ENCODE peak calls at places on chromosomes 2 and 18, in ten cellular contexts. One of them, this sample, is unnamed.

GRCh38 chr18:72742002-72742401 is 125.8 kb downstream of the NETO1 start:
- DNase-seq in cardiac septum: no peak
- DNase-seq in NCI-H748 treated with DMSO at 0.1 percent for 48 hours: no peak
- DNase-seq in left kidney: no peak
- DNase-seq in Kasumi-1: no peak
- DNase-seq in psoas muscle: no peak
- DNase-seq in ecto neural progenitor cell: no peak
- DNase-seq in activated CD4-positive, alpha-beta T cell treated with anti-CD3 and anti-CD28 coated beads for 24 hours: no peak
- DNase-seq in activated naive CD4-positive, alpha-beta T cell: no peak
- DNase-seq in neuronal stem cell: no peak
- DNase-seq in this sample: no peak

GRCh38 chr2:202064206-202064880 is 8.7 kb upstream of the KIAA2012 start:
- DNase-seq in cardiac septum: no peak
- DNase-seq in NCI-H748 treated with DMSO at 0.1 percent for 48 hours: no peak
- DNase-seq in left kidney: peak
- DNase-seq in Kasumi-1: no peak
- DNase-seq in psoas muscle: no peak
- DNase-seq in ecto neural progenitor cell: peak
- DNase-seq in activated CD4-positive, alpha-beta T cell treated with anti-CD3 and anti-CD28 coated beads for 24 hours: no peak
- DNase-seq in activated naive CD4-positive, alpha-beta T cell: no peak
- DNase-seq in neuronal stem cell: peak
- DNase-seq in this sample: no peak

GRCh38 chr2:240259924-240260529 is 119.6 kb upstream of the OTOS start:
- DNase-seq in cardiac septum: peak
- DNase-seq in NCI-H748 treated with DMSO at 0.1 percent for 48 hours: no peak
- DNase-seq in left kidney: no peak
- DNase-seq in Kasumi-1: no peak
- DNase-seq in psoas muscle: peak
- DNase-seq in ecto neural progenitor cell: no peak
- DNase-seq in activated CD4-positive, alpha-beta T cell treated with anti-CD3 and anti-CD28 coated beads for 24 hours: no peak
- DNase-seq in activated naive CD4-positive, alpha-beta T cell: no peak
- DNase-seq in neuronal stem cell: no peak
- DNase-seq in this sample: no peak

GRCh38 chr18:58091099-58091611 is 47.1 kb downstream of the NEDD4L start:
- DNase-seq in cardiac septum: no peak
- DNase-seq in NCI-H748 treated with DMSO at 0.1 percent for 48 hours: no peak
- DNase-seq in left kidney: no peak
- DNase-seq in Kasumi-1: no peak
- DNase-seq in psoas muscle: no peak
- DNase-seq in ecto neural progenitor cell: no peak
- DNase-seq in activated CD4-positive, alpha-beta T cell treated with anti-CD3 and anti-CD28 coated beads for 24 hours: no peak
- DNase-seq in activated naive CD4-positive, alpha-beta T cell: no peak
- DNase-seq in neuronal stem cell: no peak
- DNase-seq in this sample: no peak

GRCh38 chr18:24414349-24415003 is 12.0 kb upstream of the IMPACT start:
- DNase-seq in cardiac septum: no peak
- DNase-seq in NCI-H748 treated with DMSO at 0.1 percent for 48 hours: no peak
- DNase-seq in left kidney: no peak
- DNase-seq in Kasumi-1: no peak
- DNase-seq in psoas muscle: no peak
- DNase-seq in ecto neural progenitor cell: no peak
- DNase-seq in activated CD4-positive, alpha-beta T cell treated with anti-CD3 and anti-CD28 coated beads for 24 hours: no peak
- DNase-seq in activated naive CD4-positive, alpha-beta T cell: no peak
- DNase-seq in neuronal stem cell: no peak
- DNase-seq in this sample: no peak

GRCh38 chr18:61605376-61606067 is 272.3 kb downstream of the CDH20 start:
- DNase-seq in cardiac septum: no peak
- DNase-seq in NCI-H748 treated with DMSO at 0.1 percent for 48 hours: no peak
- DNase-seq in left kidney: peak
- DNase-seq in Kasumi-1: no peak
- DNase-seq in psoas muscle: no peak
- DNase-seq in ecto neural progenitor cell: no peak
- DNase-seq in activated CD4-positive, alpha-beta T cell treated with anti-CD3 and anti-CD28 coated beads for 24 hours: no peak
- DNase-seq in activated naive CD4-positive, alpha-beta T cell: no peak
- DNase-seq in neuronal stem cell: no peak
- DNase-seq in this sample: no peak

GRCh38 chr2:114714316-114714715 is 271.9 kb downstream of the DPP10 start:
- DNase-seq in cardiac septum: no peak
- DNase-seq in NCI-H748 treated with DMSO at 0.1 percent for 48 hours: peak
- DNase-seq in left kidney: no peak
- DNase-seq in Kasumi-1: no peak
- DNase-seq in psoas muscle: no peak
- DNase-seq in ecto neural progenitor cell: no peak
- DNase-seq in activated CD4-positive, alpha-beta T cell treated with anti-CD3 and anti-CD28 coated beads for 24 hours: no peak
- DNase-seq in activated naive CD4-positive, alpha-beta T cell: no peak
- DNase-seq in neuronal stem cell: peak
- DNase-seq in this sample: no peak

GRCh38 chr2:143802871-143803650 is 673.8 kb downstream of the ARHGAP15 start:
- DNase-seq in cardiac septum: no peak
- DNase-seq in NCI-H748 treated with DMSO at 0.1 percent for 48 hours: no peak
- DNase-seq in left kidney: no peak
- DNase-seq in Kasumi-1: no peak
- DNase-seq in psoas muscle: no peak
- DNase-seq in ecto neural progenitor cell: no peak
- DNase-seq in activated CD4-positive, alpha-beta T cell treated with anti-CD3 and anti-CD28 coated beads for 24 hours: no peak
- DNase-seq in activated naive CD4-positive, alpha-beta T cell: no peak
- DNase-seq in neuronal stem cell: no peak
- DNase-seq in this sample: no peak

GRCh38 chr2:230684222-230685164 is 28.1 kb upstream of the CAB39 start:
- DNase-seq in cardiac septum: peak
- DNase-seq in NCI-H748 treated with DMSO at 0.1 percent for 48 hours: no peak
- DNase-seq in left kidney: peak
- DNase-seq in Kasumi-1: no peak
- DNase-seq in psoas muscle: no peak
- DNase-seq in ecto neural progenitor cell: no peak
- DNase-seq in activated CD4-positive, alpha-beta T cell treated with anti-CD3 and anti-CD28 coated beads for 24 hours: no peak
- DNase-seq in activated naive CD4-positive, alpha-beta T cell: no peak
- DNase-seq in neuronal stem cell: no peak
- DNase-seq in this sample: no peak

GRCh38 chr2:241593271-241593670 is 34.7 kb downstream of the BOK start:
- DNase-seq in cardiac septum: no peak
- DNase-seq in NCI-H748 treated with DMSO at 0.1 percent for 48 hours: no peak
- DNase-seq in left kidney: no peak
- DNase-seq in Kasumi-1: no peak
- DNase-seq in psoas muscle: no peak
- DNase-seq in ecto neural progenitor cell: no peak
- DNase-seq in activated CD4-positive, alpha-beta T cell treated with anti-CD3 and anti-CD28 coated beads for 24 hours: no peak
- DNase-seq in activated naive CD4-positive, alpha-beta T cell: no peak
- DNase-seq in neuronal stem cell: no peak
- DNase-seq in this sample: no peak

GRCh38 chr2:98013407-98014042 is 17.8 kb upstream of the TMEM131 start:
- DNase-seq in cardiac septum: no peak
- DNase-seq in NCI-H748 treated with DMSO at 0.1 percent for 48 hours: no peak
- DNase-seq in left kidney: no peak
- DNase-seq in Kasumi-1: no peak
- DNase-seq in psoas muscle: no peak
- DNase-seq in ecto neural progenitor cell: no peak
- DNase-seq in activated CD4-positive, alpha-beta T cell treated with anti-CD3 and anti-CD28 coated beads for 24 hours: no peak
- DNase-seq in activated naive CD4-positive, alpha-beta T cell: no peak
- DNase-seq in neuronal stem cell: no peak
- DNase-seq in this sample: no peak

GRCh38 chr18:67517224-67517765 is 775 bp upstream of the DSEL start:
- DNase-seq in cardiac septum: no peak
- DNase-seq in NCI-H748 treated with DMSO at 0.1 percent for 48 hours: peak
- DNase-seq in left kidney: peak
- DNase-seq in Kasumi-1: peak
- DNase-seq in psoas muscle: peak
- DNase-seq in ecto neural progenitor cell: no peak
- DNase-seq in activated CD4-positive, alpha-beta T cell treated with anti-CD3 and anti-CD28 coated beads for 24 hours: no peak
- DNase-seq in activated naive CD4-positive, alpha-beta T cell: no peak
- DNase-seq in neuronal stem cell: no peak
- DNase-seq in this sample: no peak

GRCh38 chr2:12619975-12620374 is 96.8 kb upstream of the TRIB2 start:
- DNase-seq in cardiac septum: no peak
- DNase-seq in NCI-H748 treated with DMSO at 0.1 percent for 48 hours: no peak
- DNase-seq in left kidney: no peak
- DNase-seq in Kasumi-1: no peak
- DNase-seq in psoas muscle: peak
- DNase-seq in ecto neural progenitor cell: no peak
- DNase-seq in activated CD4-positive, alpha-beta T cell treated with anti-CD3 and anti-CD28 coated beads for 24 hours: no peak
- DNase-seq in activated naive CD4-positive, alpha-beta T cell: no peak
- DNase-seq in neuronal stem cell: no peak
- DNase-seq in this sample: no peak

GRCh38 chr2:160245614-160246156 is 45.6 kb upstream of the ITGB6 start:
- DNase-seq in cardiac septum: no peak
- DNase-seq in NCI-H748 treated with DMSO at 0.1 percent for 48 hours: no peak
- DNase-seq in left kidney: peak
- DNase-seq in Kasumi-1: no peak
- DNase-seq in psoas muscle: no peak
- DNase-seq in ecto neural progenitor cell: no peak
- DNase-seq in activated CD4-positive, alpha-beta T cell treated with anti-CD3 and anti-CD28 coated beads for 24 hours: no peak
- DNase-seq in activated naive CD4-positive, alpha-beta T cell: no peak
- DNase-seq in neuronal stem cell: no peak
- DNase-seq in this sample: no peak

GRCh38 chr2:46065152-46065551 is 232.1 kb upstream of the EPAS1 start:
- DNase-seq in cardiac septum: no peak
- DNase-seq in NCI-H748 treated with DMSO at 0.1 percent for 48 hours: no peak
- DNase-seq in left kidney: no peak
- DNase-seq in Kasumi-1: no peak
- DNase-seq in psoas muscle: no peak
- DNase-seq in ecto neural progenitor cell: no peak
- DNase-seq in activated CD4-positive, alpha-beta T cell treated with anti-CD3 and anti-CD28 coated beads for 24 hours: no peak
- DNase-seq in activated naive CD4-positive, alpha-beta T cell: no peak
- DNase-seq in neuronal stem cell: no peak
- DNase-seq in this sample: no peak

GRCh38 chr2:171141320-171141719 is 19.4 kb downstream of the TLK1 start:
- DNase-seq in cardiac septum: no peak
- DNase-seq in NCI-H748 treated with DMSO at 0.1 percent for 48 hours: no peak
- DNase-seq in left kidney: no peak
- DNase-seq in Kasumi-1: peak
- DNase-seq in psoas muscle: no peak
- DNase-seq in ecto neural progenitor cell: no peak
- DNase-seq in activated CD4-positive, alpha-beta T cell treated with anti-CD3 and anti-CD28 coated beads for 24 hours: no peak
- DNase-seq in activated naive CD4-positive, alpha-beta T cell: no peak
- DNase-seq in neuronal stem cell: no peak
- DNase-seq in this sample: no peak

GRCh38 chr2:70089220-70089945 is 2.1 kb downstream of the PCBP1 start:
- DNase-seq in cardiac septum: no peak
- DNase-seq in NCI-H748 treated with DMSO at 0.1 percent for 48 hours: no peak
- DNase-seq in left kidney: peak
- DNase-seq in Kasumi-1: no peak
- DNase-seq in psoas muscle: peak
- DNase-seq in ecto neural progenitor cell: peak
- DNase-seq in activated CD4-positive, alpha-beta T cell treated with anti-CD3 and anti-CD28 coated beads for 24 hours: no peak
- DNase-seq in activated naive CD4-positive, alpha-beta T cell: no peak
- DNase-seq in neuronal stem cell: no peak
- DNase-seq in this sample: no peak

GRCh38 chr2:55113976-55114564 is 63.8 kb upstream of the RTN4 start:
- DNase-seq in cardiac septum: no peak
- DNase-seq in NCI-H748 treated with DMSO at 0.1 percent for 48 hours: no peak
- DNase-seq in left kidney: no peak
- DNase-seq in Kasumi-1: no peak
- DNase-seq in psoas muscle: no peak
- DNase-seq in ecto neural progenitor cell: no peak
- DNase-seq in activated CD4-positive, alpha-beta T cell treated with anti-CD3 and anti-CD28 coated beads for 24 hours: no peak
- DNase-seq in activated naive CD4-positive, alpha-beta T cell: no peak
- DNase-seq in neuronal stem cell: no peak
- DNase-seq in this sample: no peak

GRCh38 chr18:23226930-23227728 is 91.8 kb downstream of the CABLES1 start:
- DNase-seq in cardiac septum: no peak
- DNase-seq in NCI-H748 treated with DMSO at 0.1 percent for 48 hours: no peak
- DNase-seq in left kidney: no peak
- DNase-seq in Kasumi-1: no peak
- DNase-seq in psoas muscle: peak
- DNase-seq in ecto neural progenitor cell: no peak
- DNase-seq in activated CD4-positive, alpha-beta T cell treated with anti-CD3 and anti-CD28 coated beads for 24 hours: no peak
- DNase-seq in activated naive CD4-positive, alpha-beta T cell: no peak
- DNase-seq in neuronal stem cell: no peak
- DNase-seq in this sample: no peak

GRCh38 chr2:71793965-71794364 is 340.6 kb downstream of the DYSF start:
- DNase-seq in cardiac septum: peak
- DNase-seq in NCI-H748 treated with DMSO at 0.1 percent for 48 hours: no peak
- DNase-seq in left kidney: no peak
- DNase-seq in Kasumi-1: no peak
- DNase-seq in psoas muscle: no peak
- DNase-seq in ecto neural progenitor cell: no peak
- DNase-seq in activated CD4-positive, alpha-beta T cell treated with anti-CD3 and anti-CD28 coated beads for 24 hours: no peak
- DNase-seq in activated naive CD4-positive, alpha-beta T cell: no peak
- DNase-seq in neuronal stem cell: no peak
- DNase-seq in this sample: no peak

GRCh38 chr2:95052301-95052700 is 26.8 kb downstream of the MAL start:
- DNase-seq in cardiac septum: peak
- DNase-seq in NCI-H748 treated with DMSO at 0.1 percent for 48 hours: no peak
- DNase-seq in left kidney: peak
- DNase-seq in Kasumi-1: no peak
- DNase-seq in psoas muscle: no peak
- DNase-seq in ecto neural progenitor cell: no peak
- DNase-seq in activated CD4-positive, alpha-beta T cell treated with anti-CD3 and anti-CD28 coated beads for 24 hours: no peak
- DNase-seq in activated naive CD4-positive, alpha-beta T cell: no peak
- DNase-seq in neuronal stem cell: no peak
- DNase-seq in this sample: no peak

GRCh38 chr2:226446406-226447001 is 353.1 kb downstream of the IRS1 start:
- DNase-seq in cardiac septum: no peak
- DNase-seq in NCI-H748 treated with DMSO at 0.1 percent for 48 hours: no peak
- DNase-seq in left kidney: peak
- DNase-seq in Kasumi-1: no peak
- DNase-seq in psoas muscle: no peak
- DNase-seq in ecto neural progenitor cell: no peak
- DNase-seq in activated CD4-positive, alpha-beta T cell treated with anti-CD3 and anti-CD28 coated beads for 24 hours: no peak
- DNase-seq in activated naive CD4-positive, alpha-beta T cell: no peak
- DNase-seq in neuronal stem cell: no peak
- DNase-seq in this sample: no peak

GRCh38 chr2:238092486-238093035 is 7.6 kb upstream of the ESPNL start:
- DNase-seq in cardiac septum: no peak
- DNase-seq in NCI-H748 treated with DMSO at 0.1 percent for 48 hours: no peak
- DNase-seq in left kidney: no peak
- DNase-seq in Kasumi-1: no peak
- DNase-seq in psoas muscle: no peak
- DNase-seq in ecto neural progenitor cell: no peak
- DNase-seq in activated CD4-positive, alpha-beta T cell treated with anti-CD3 and anti-CD28 coated beads for 24 hours: no peak
- DNase-seq in activated naive CD4-positive, alpha-beta T cell: no peak
- DNase-seq in neuronal stem cell: no peak
- DNase-seq in this sample: no peak

GRCh38 chr2:37585982-37586621 is 85.3 kb downstream of the CDC42EP3 start:
- DNase-seq in cardiac septum: peak
- DNase-seq in NCI-H748 treated with DMSO at 0.1 percent for 48 hours: no peak
- DNase-seq in left kidney: no peak
- DNase-seq in Kasumi-1: no peak
- DNase-seq in psoas muscle: peak
- DNase-seq in ecto neural progenitor cell: no peak
- DNase-seq in activated CD4-positive, alpha-beta T cell treated with anti-CD3 and anti-CD28 coated beads for 24 hours: peak
- DNase-seq in activated naive CD4-positive, alpha-beta T cell: no peak
- DNase-seq in neuronal stem cell: no peak
- DNase-seq in this sample: peak

GRCh38 chr2:27756091-27756490 is 15.4 kb upstream of the MRPL33 start:
- DNase-seq in cardiac septum: no peak
- DNase-seq in NCI-H748 treated with DMSO at 0.1 percent for 48 hours: no peak
- DNase-seq in left kidney: no peak
- DNase-seq in Kasumi-1: no peak
- DNase-seq in psoas muscle: no peak
- DNase-seq in ecto neural progenitor cell: no peak
- DNase-seq in activated CD4-positive, alpha-beta T cell treated with anti-CD3 and anti-CD28 coated beads for 24 hours: no peak
- DNase-seq in activated naive CD4-positive, alpha-beta T cell: no peak
- DNase-seq in neuronal stem cell: no peak
- DNase-seq in this sample: no peak

GRCh38 chr18:77666613-77667012 is 417.0 kb downstream of the GALR1 start:
- DNase-seq in cardiac septum: no peak
- DNase-seq in NCI-H748 treated with DMSO at 0.1 percent for 48 hours: no peak
- DNase-seq in left kidney: no peak
- DNase-seq in Kasumi-1: no peak
- DNase-seq in psoas muscle: no peak
- DNase-seq in ecto neural progenitor cell: no peak
- DNase-seq in activated CD4-positive, alpha-beta T cell treated with anti-CD3 and anti-CD28 coated beads for 24 hours: no peak
- DNase-seq in activated naive CD4-positive, alpha-beta T cell: no peak
- DNase-seq in neuronal stem cell: no peak
- DNase-seq in this sample: no peak

GRCh38 chr18:76679259-76679658 is 143.1 kb upstream of the ZNF236 start:
- DNase-seq in cardiac septum: no peak
- DNase-seq in NCI-H748 treated with DMSO at 0.1 percent for 48 hours: peak
- DNase-seq in left kidney: peak
- DNase-seq in Kasumi-1: no peak
- DNase-seq in psoas muscle: no peak
- DNase-seq in ecto neural progenitor cell: no peak
- DNase-seq in activated CD4-positive, alpha-beta T cell treated with anti-CD3 and anti-CD28 coated beads for 24 hours: no peak
- DNase-seq in activated naive CD4-positive, alpha-beta T cell: no peak
- DNase-seq in neuronal stem cell: no peak
- DNase-seq in this sample: no peak

GRCh38 chr2:241945803-241946202 is 76.3 kb downstream of the RTP5 start:
- DNase-seq in cardiac septum: peak
- DNase-seq in NCI-H748 treated with DMSO at 0.1 percent for 48 hours: no peak
- DNase-seq in left kidney: no peak
- DNase-seq in Kasumi-1: no peak
- DNase-seq in psoas muscle: no peak
- DNase-seq in ecto neural progenitor cell: no peak
- DNase-seq in activated CD4-positive, alpha-beta T cell treated with anti-CD3 and anti-CD28 coated beads for 24 hours: no peak
- DNase-seq in activated naive CD4-positive, alpha-beta T cell: no peak
- DNase-seq in neuronal stem cell: no peak
- DNase-seq in this sample: no peak